ENCODE peak calls at places on chromosomes 1 and 21, in nine cellular contexts. P, N, O, H, W, X, Y, J and I are unnamed samples.

GRCh38 chr21:35390013-35390776 is 341.1 kb upstream of the RUNX1 start:
- DNase-seq in O (no peak), Y (peak), X (no peak), N (no peak), W (peak), J (peak), P (peak), H (no peak), I (no peak)

GRCh38 chr1:103489881-103490280 is 35.6 kb upstream of the RNPC3 start:
- DNase-seq in X (no peak), J (peak), O (no peak), W (no peak), H (no peak), N (no peak), P (peak), Y (peak), I (no peak)

GRCh38 chr1:228180271-228180987 is 14.8 kb downstream of the IBA57 start:
- DNase-seq in X (no peak), P (no peak), N (no peak), H (no peak), J (no peak), Y (no peak), O (no peak), W (no peak), I (no peak)

GRCh38 chr21:45300786-45301520 is 13.3 kb upstream of the POFUT2 start:
- DNase-seq in Y (no peak), H (no peak), X (no peak), J (no peak), P (no peak), W (peak), O (no peak), N (no peak), I (no peak)

GRCh38 chr21:34320006-34320405 is 43.8 kb upstream of the KCNE2 start:
- DNase-seq in N (no peak), X (no peak), Y (peak), H (no peak), O (no peak), J (no peak), W (no peak), P (peak), I (no peak)

GRCh38 chr1:240619901-240620621 is 8.1 kb upstream of the GREM2 start:
- DNase-seq in H (no peak), X (no peak), N (peak), W (no peak), Y (no peak), O (no peak), P (no peak), J (no peak), I (no peak)

GRCh38 chr1:154749078-154749760 is 120.9 kb downstream of the KCNN3 start:
- DNase-seq in J (peak), H (peak), O (no peak), P (peak), W (peak), N (no peak), Y (peak), X (no peak), I (no peak)

GRCh38 chr1:228337711-228338520 is 68.7 kb downstream of the TRIM11 start:
- DNase-seq in P (no peak), W (no peak), N (no peak), O (peak), X (no peak), H (no peak), Y (no peak), J (no peak), I (no peak)

GRCh38 chr21:29196021-29196663 is 65.7 kb downstream of the MAP3K7CL start:
- DNase-seq in Y (peak), O (peak), N (no peak), J (peak), W (peak), H (peak), P (peak), X (peak), I (peak)

GRCh38 chr1:169989246-169989645 is 85.2 kb downstream of the KIFAP3 start:
- DNase-seq in N (no peak), J (no peak), P (no peak), X (no peak), Y (no peak), W (no peak), H (no peak), O (no peak), I (no peak)

GRCh38 chr1:29186707-29187106 is 5.0 kb upstream of the SRSF4 start:
- DNase-seq in O (no peak), N (peak), P (no peak), H (no peak), Y (no peak), J (no peak), X (no peak), W (no peak), I (no peak)

GRCh38 chr21:44677881-44678280 is 4.1 kb downstream of the KRTAP12-1 start:
- DNase-seq in X (no peak), Y (no peak), P (no peak), N (no peak), O (no peak), J (no peak), H (no peak), W (no peak), I (no peak)

GRCh38 chr1:62508187-62508758 is 71.4 kb downstream of the USP1 start:
- DNase-seq in X (peak), O (no peak), J (peak), N (peak), P (peak), Y (peak), H (peak), W (peak), I (peak)

GRCh38 chr1:228274452-228275153 is 66.8 kb downstream of the OBSCN start:
- DNase-seq in P (no peak), J (no peak), X (no peak), W (no peak), O (no peak), N (no peak), H (no peak), Y (no peak), I (no peak)

GRCh38 chr1:231206856-231207255 is 34.2 kb upstream of the GNPAT start:
- DNase-seq in X (no peak), W (peak), J (no peak), H (no peak), O (no peak), Y (no peak), N (peak), P (peak), I (no peak)

GRCh38 chr1:40723196-40723955 is 31.9 kb downstream of the NFYC start:
- DNase-seq in J (no peak), P (no peak), Y (no peak), N (no peak), W (no peak), X (no peak), O (no peak), H (no peak), I (no peak)

GRCh38 chr1:66981679-66982078 is 56.9 kb downstream of the MIER1 start:
- DNase-seq in J (peak), P (no peak), W (no peak), O (peak), H (no peak), Y (no peak), X (peak), N (no peak), I (no peak)

GRCh38 chr1:202145325-202146140 is 996 bp upstream of the ARL8A start:
- DNase-seq in W (no peak), P (no peak), X (no peak), H (no peak), J (no peak), Y (no peak), O (no peak), N (no peak), I (no peak)

GRCh38 chr1:54866801-54867716 is 19.9 kb downstream of the DHCR24 start:
- DNase-seq in N (no peak), Y (no peak), P (no peak), O (no peak), J (no peak), H (no peak), X (no peak), W (no peak), I (no peak)

GRCh38 chr1:16644179-16645043 is 22.3 kb downstream of the RNU1-3 start:
- DNase-seq in O (peak), N (peak), H (peak), P (peak), W (peak), Y (peak), J (peak), X (peak), I (peak)

GRCh38 chr1:98053471-98054366 is 132.9 kb upstream of the DPYD start:
- DNase-seq in J (peak), H (no peak), Y (peak), O (peak), N (peak), W (peak), X (peak), P (peak), I (no peak)

GRCh38 chr1:84573481-84573966 is 716 bp downstream of the CTBS start:
- DNase-seq in Y (no peak), H (no peak), J (no peak), P (peak), O (no peak), X (no peak), N (no peak), W (peak), I (no peak)

GRCh38 chr1:84687703-84688460 is 2.4 kb downstream of the SSX2IP start:
- DNase-seq in W (no peak), X (no peak), H (no peak), Y (peak), N (no peak), O (no peak), P (peak), J (peak), I (no peak)

GRCh38 chr21:8990326-8991087 is 1530.9 kb upstream of the TPTE start:
- DNase-seq in W (no peak), J (no peak), H (no peak), O (no peak), Y (peak), P (peak), N (no peak), X (no peak), I (no peak)

GRCh38 chr21:42654179-42654912 is 925 bp downstream of the PDE9A start:
- DNase-seq in O (peak), W (no peak), H (no peak), P (no peak), Y (no peak), X (peak), N (peak), J (no peak), I (no peak)

GRCh38 chr1:53944469-53945182 is 873 bp downstream of the IFT25 start:
- DNase-seq in W (no peak), H (no peak), O (no peak), N (no peak), J (no peak), P (no peak), X (no peak), Y (no peak), I (no peak)

GRCh38 chr1:236403905-236404696 is 10.0 kb downstream of the EDARADD start:
- DNase-seq in X (no peak), J (no peak), N (no peak), Y (no peak), O (no peak), H (no peak), W (no peak), P (no peak), I (no peak)
- H3K27ac ChIP-seq in X (no peak), J (no peak), N (no peak), Y (no peak), O (no peak), H (no peak), W (no peak), P (no peak), I (no peak)

GRCh38 chr1:233240367-233240766 is 55.2 kb downstream of the PCNX2 start:
- DNase-seq in X (no peak), J (peak), W (no peak), H (no peak), O (no peak), N (no peak), P (no peak), Y (no peak), I (no peak)
- H3K4me3 ChIP-seq in X (no peak), J (no peak), W (no peak), H (no peak), O (no peak), N (no peak), P (no peak), Y (no peak), I (no peak)

DNA sequence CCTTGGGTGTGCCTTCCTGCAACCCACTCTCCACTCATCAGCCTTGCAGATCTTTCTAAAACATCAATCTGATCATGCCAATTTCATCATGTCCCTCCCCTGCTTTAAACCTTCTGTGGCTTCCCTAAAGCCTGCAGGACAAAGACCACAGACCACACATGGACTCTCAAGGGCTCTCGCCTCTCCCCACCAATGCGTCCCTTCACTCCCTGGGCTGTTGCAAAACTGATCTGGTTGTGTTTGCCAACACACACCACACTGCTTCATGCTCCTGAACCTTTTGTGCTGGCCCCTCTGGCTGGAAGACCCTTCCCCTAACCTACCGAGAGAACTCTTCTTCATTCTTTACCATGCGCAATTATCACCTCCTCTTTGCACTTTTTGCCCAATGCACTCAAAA is 72.4 kb downstream of the ITPKB start:
- DNase-seq in J (no peak), Y (no peak), P (no peak), O (peak), H (no peak), N (no peak), W (no peak), X (no peak), I (no peak)
- H3K27ac ChIP-seq in J (no peak), Y (no peak), P (no peak), O (no peak), H (no peak), N (no peak), W (no peak), X (no peak), I (no peak)

GRCh38 chr1:34122080-34122479 is 43.0 kb downstream of the CSMD2 start:
- DNase-seq in X (no peak), O (no peak), Y (no peak), H (no peak), P (no peak), W (no peak), N (no peak), J (no peak), I (no peak)
- H3K4me3 ChIP-seq in X (no peak), O (no peak), Y (no peak), H (no peak), P (no peak), W (no peak), N (no peak), J (no peak), I (no peak)

GRCh38 chr1:93348104-93348780 is 2.5 kb downstream of the DR1 start:
- DNase-seq in J (no peak), W (no peak), Y (no peak), N (no peak), P (no peak), X (no peak), O (no peak), H (no peak), I (no peak)

GRCh38 chr1:93350322-93350721 is 4.6 kb downstream of the DR1 start:
- DNase-seq in J (no peak), W (no peak), H (no peak), P (no peak), N (no peak), Y (no peak), O (no peak), X (no peak), I (no peak)

GRCh38 chr1:93347319-93347899 is 1.7 kb downstream of the DR1 start:
- DNase-seq in P (no peak), O (no peak), W (no peak), N (no peak), J (no peak), Y (no peak), H (no peak), X (no peak), I (no peak)

GRCh38 chr1:93350875-93351274 is 5.2 kb downstream of the DR1 start:
- DNase-seq in H (no peak), O (no peak), J (no peak), X (no peak), Y (no peak), W (no peak), P (no peak), N (no peak), I (no peak)

DNA sequence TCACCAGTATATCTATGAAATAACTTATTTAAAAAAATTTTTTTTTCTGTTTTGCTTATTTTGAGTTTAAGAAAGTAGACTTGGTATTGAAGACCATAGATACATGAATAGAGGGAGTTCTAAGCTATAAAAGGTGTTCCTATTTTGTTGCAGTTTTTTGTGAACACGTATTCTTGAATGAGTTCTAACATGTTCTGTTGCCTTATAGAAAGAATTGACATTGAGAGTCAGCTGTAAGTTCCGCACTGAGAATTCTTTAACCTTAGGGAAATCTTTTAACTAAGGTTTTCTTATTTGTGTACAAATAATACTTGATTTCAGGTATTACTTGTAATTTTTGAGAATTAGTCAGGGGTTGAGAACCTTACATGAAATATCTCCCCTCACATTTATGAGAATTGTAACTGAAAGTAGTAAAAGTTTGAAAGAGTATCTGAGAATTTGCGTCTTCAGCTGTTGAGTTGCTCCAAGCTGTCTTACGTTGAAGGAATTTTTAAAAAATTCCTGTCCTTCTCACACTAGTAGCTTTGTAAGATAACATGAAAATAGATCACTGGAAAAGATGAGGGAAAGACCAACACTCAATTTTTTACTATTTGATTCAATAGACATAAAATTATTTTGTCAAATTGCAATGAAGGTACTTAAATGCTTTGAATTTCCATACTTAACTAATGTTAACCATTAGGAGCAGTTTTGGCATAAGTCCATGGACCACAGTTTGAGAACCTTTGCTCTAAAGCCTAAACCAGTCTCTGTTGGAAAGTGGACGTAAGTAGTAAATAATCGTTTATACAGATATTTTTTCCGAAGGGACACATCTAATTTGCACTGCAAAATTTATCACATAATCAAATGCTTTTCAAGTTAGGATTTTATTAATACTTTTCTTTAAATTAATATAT is 3.8 kb downstream of the DR1 start:
- DNase-seq in O (no peak), N (no peak), J (no peak), H (no peak), W (no peak), P (peak), X (no peak), Y (peak), I (no peak)
- H3K27ac ChIP-seq in O (peak), N (no peak), J (no peak), H (no peak), W (no peak), P (no peak), X (peak), Y (peak), I (no peak)

DNA sequence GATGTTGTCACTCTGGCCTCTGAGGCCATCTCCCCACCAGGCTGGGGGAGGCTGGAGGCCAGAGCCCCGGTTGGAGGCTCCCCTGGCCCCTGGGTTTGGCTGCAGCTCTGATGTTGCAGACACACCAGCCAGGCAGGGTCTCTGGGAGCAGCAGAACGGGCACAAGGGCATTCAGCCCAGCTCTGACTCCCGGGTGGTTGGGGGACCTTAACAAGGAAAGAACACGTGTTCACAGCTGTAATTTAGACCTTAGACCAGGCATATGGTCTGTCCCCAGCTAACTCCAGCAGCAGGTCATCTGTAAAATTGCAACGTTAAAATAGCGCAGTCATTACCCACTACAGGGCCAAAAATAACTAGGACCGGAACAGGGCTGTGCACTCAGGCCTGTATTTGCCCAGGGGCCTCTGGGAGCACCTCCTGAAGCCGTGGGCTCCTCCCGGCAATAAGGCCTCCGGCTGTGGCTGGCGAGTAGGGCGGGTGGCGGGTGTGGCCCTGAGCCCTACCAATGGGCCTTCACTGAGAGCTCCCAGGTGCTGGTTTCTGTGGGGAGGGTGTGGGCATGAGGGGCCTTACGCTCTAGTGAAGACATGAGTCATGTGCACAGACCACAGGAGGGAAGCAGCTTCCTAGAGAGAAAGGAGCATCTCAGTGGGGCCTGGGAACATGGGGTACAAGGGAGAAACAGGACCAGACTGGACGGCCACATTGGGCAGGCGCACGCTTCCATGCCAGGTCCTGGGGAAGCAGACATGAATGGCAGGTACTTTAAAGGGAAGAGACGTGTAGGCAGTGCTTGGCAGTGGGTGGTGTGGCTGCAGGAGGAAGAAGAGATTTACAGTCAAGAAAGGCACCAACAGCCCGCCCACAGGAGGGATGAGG is 6.1 kb downstream of the LDLRAP1 start:
- DNase-seq in P (peak), H (peak), X (peak), J (peak), O (peak), W (peak), Y (peak), N (no peak), I (no peak)
- H3K4me3 ChIP-seq in P (no peak), H (peak), X (peak), J (no peak), O (peak), W (no peak), Y (no peak), N (no peak), I (no peak)